ENCODE peak calls at places on chromosomes 7 and 10, in nine cellular contexts. E, R, H, Z, M, U, F, V and I are unnamed samples.

GRCh38 chr7:44990520-44991023 is 9.4 kb upstream of the CCM2 start:
- DNase-seq in F (no peak), E (no peak), M (no peak), V (peak; percentile 53), Z (no peak), H (no peak), R (no peak), U (no peak), I (no peak)

GRCh38 chr7:113764401-113765035 is 154.3 kb downstream of the PPP1R3A start:
- DNase-seq in E (no peak), F (no peak), V (no peak), M (no peak), U (no peak), Z (no peak), H (no peak), R (no peak), I (no peak)

GRCh38 chr7:36348256-36348655 is 41.4 kb upstream of the ANLN start:
- DNase-seq in H (no peak), F (no peak), R (no peak), V (no peak), Z (no peak), M (no peak), U (no peak), E (no peak), I (no peak)

GRCh38 chr7:147013820-147014219 is 897.2 kb downstream of the CNTNAP2 start:
- DNase-seq in M (no peak), Z (no peak), H (no peak), F (no peak), U (no peak), R (no peak), E (no peak), V (no peak), I (no peak)

GRCh38 chr10:119270893-119271361 is 63.6 kb downstream of the GRK5 start:
- DNase-seq in Z (no peak), F (no peak), U (no peak), H (no peak), V (peak; percentile 29), M (peak; percentile 72), E (peak; percentile 68), R (peak; percentile 88), I (peak; percentile 7)

GRCh38 chr7:1007901-1008300 is 24.9 kb downstream of the CYP2W1 start:
- DNase-seq in Z (no peak), F (no peak), M (no peak), R (no peak), V (no peak), U (no peak), H (no peak), E (no peak), I (no peak)

GRCh38 chr10:75230600-75231038 is 5.1 kb downstream of the COMTD1 start:
- DNase-seq in M (peak; percentile 89), V (peak; percentile 66), U (peak; percentile 92), Z (peak; percentile 69), E (peak; percentile 97), F (peak; percentile 84), R (peak; percentile 89), H (peak; percentile 84), I (peak; percentile 88)

GRCh38 chr7:134740364-134740763 is 39.1 kb upstream of the CALD1 start:
- DNase-seq in F (no peak), E (no peak), H (no peak), R (no peak), M (no peak), V (no peak), Z (no peak), U (no peak), I (no peak)

GRCh38 chr10:28012990-28013389 is 14.1 kb upstream of the ODAD2 start:
- DNase-seq in F (no peak), R (no peak), M (no peak), H (no peak), U (no peak), V (no peak), E (no peak), Z (no peak), I (no peak)

GRCh38 chr10:23187155-23187554 is 5.0 kb upstream of the PTF1A start:
- DNase-seq in E (no peak), M (no peak), H (no peak), F (no peak), R (no peak), V (no peak), Z (no peak), U (no peak), I (no peak)

GRCh38 chr10:22897371-22897770 is 30.5 kb upstream of the ARMC3 start:
- DNase-seq in Z (no peak), R (no peak), U (no peak), H (no peak), F (no peak), M (no peak), E (no peak), V (no peak), I (no peak)

GRCh38 chr7:138125598-138126111 is 49.4 kb downstream of the AKR1D1 start:
- DNase-seq in H (no peak), Z (no peak), F (no peak), V (no peak), R (no peak), U (peak; percentile 73), E (no peak), M (peak; percentile 14), I (no peak)

GRCh38 chr7:72335561-72336381 is 76.4 kb downstream of the CALN1 start:
- DNase-seq in H (no peak), M (no peak), U (no peak), Z (no peak), R (no peak), F (no peak), E (no peak), V (no peak), I (no peak)

GRCh38 chr7:133854739-133855138 is 272.4 kb upstream of the LRGUK start:
- DNase-seq in E (no peak), F (no peak), R (no peak), V (peak; percentile 14), Z (peak; percentile 3), U (peak; percentile 67), M (peak; percentile 54), H (no peak), I (no peak)